ENCODE peak calls at places on chromosomes 11 and 22, in eight cellular contexts. R is PC-3; L is neural progenitor cell; V is stomach; E is neuronal stem cell; K is CD8-positive, alpha-beta memory T cell; C is fibroblast of lung; W is heart left ventricle. S is an unnamed sample. For H3K9me3, the result is how much of the 10 kb centered on the place peaks cover.

GRCh38 chr22:40533712-40534378 is 102.7 kb downstream of the MRTFA start:
- DNase-seq in E (no peak), C (peak), R (peak), V (no peak), K (peak), L (peak), W (no peak), S (no peak)

GRCh38 chr11:65539401-65540289 is 14.8 kb downstream of the SCYL1 start:
- DNase-seq in W (peak), R (peak), C (no peak), K (no peak), L (peak), E (no peak), V (peak), S (peak)

GRCh38 chr11:72924568-72925190 is 110.5 kb downstream of the ATG16L2 start:
- DNase-seq in L (no peak), W (no peak), R (peak), K (no peak), V (no peak), C (peak), E (no peak), S (no peak)

GRCh38 chr22:48585916-48586798 is 1241.5 kb downstream of the BRD1 start:
- DNase-seq in R (no peak), V (no peak), C (no peak), K (no peak), W (no peak), E (no peak), L (peak), S (no peak)

GRCh38 chr11:111941963-111942362 is 4.8 kb downstream of the DIXDC1 start:
- DNase-seq in W (peak), C (no peak), V (no peak), R (peak), E (no peak), L (no peak), K (no peak), S (no peak)

GRCh38 chr11:94400839-94401772 is at the start of gene GPR83:
- DNase-seq in R (no peak), C (no peak), W (peak), V (no peak), L (peak), K (no peak), E (peak), S (no peak)

GRCh38 chr11:74570266-74571061 is 21.9 kb upstream of the POLD3 start:
- DNase-seq in L (peak), C (peak), K (no peak), E (peak), W (peak), R (peak), V (peak), S (no peak)

GRCh38 chr22:39223091-39223710 is 21.6 kb downstream of the PDGFB start:
- DNase-seq in V (no peak), W (peak), L (peak), R (no peak), K (no peak), C (no peak), E (no peak), S (no peak)

GRCh38 chr11:67301951-67302516 is 1.3 kb upstream of the SSH3 start:
- DNase-seq in C (peak), V (peak), K (no peak), L (peak), R (peak), E (no peak), W (peak), S (no peak)

GRCh38 chr22:42078469-42079318 is 806 bp upstream of the SMDT1 start:
- DNase-seq in K (no peak), R (no peak), C (peak), E (no peak), L (no peak), W (peak), V (no peak), S (no peak)

GRCh38 chr11:55263081-55263480 is 1.1 kb downstream of the TRIM48 start:
- DNase-seq in C (no peak), W (no peak), K (no peak), E (no peak), V (no peak), R (no peak), L (no peak), S (no peak)

GRCh38 chr11:65051389-65051858 is 6.9 kb downstream of the NAALADL1 start:
- DNase-seq in L (no peak), W (no peak), K (no peak), E (no peak), V (no peak), R (no peak), C (no peak), S (no peak)

GRCh38 chr11:75240381-75241035 is at the start of gene TPBGL:
- DNase-seq in L (peak), E (peak), K (peak), W (no peak), V (peak), C (no peak), R (no peak), S (no peak)

GRCh38 chr11:34631737-34632104 is 10.8 kb downstream of the EHF start:
- DNase-seq in V (peak), W (no peak), C (no peak), R (peak), K (no peak), E (no peak), L (no peak), S (no peak)

GRCh38 chr11:5293028-5293427 is 8.7 kb downstream of the OR51B4 start:
- DNase-seq in W (no peak), L (no peak), K (no peak), V (no peak), E (no peak), R (peak), C (no peak), S (no peak)

GRCh38 chr11:46374815-46375214 is 6.7 kb upstream of the MDK start:
- DNase-seq in V (no peak), R (no peak), E (no peak), W (no peak), L (no peak), C (no peak), K (no peak), S (no peak)

GRCh38 chr11:102813484-102813883 is 15.5 kb upstream of the MMP1 start:
- DNase-seq in E (no peak), C (no peak), L (no peak), K (no peak), W (no peak), V (no peak), R (no peak), S (no peak)

GRCh38 chr11:129315781-129316579 is 59.7 kb upstream of the BARX2 start:
- DNase-seq in L (peak), K (no peak), V (peak), R (peak), C (no peak), E (no peak), W (no peak), S (no peak)

GRCh38 chr11:112163875-112164521 is at the start of gene IL18:
- DNase-seq in E (no peak), V (peak), K (no peak), C (no peak), L (peak), R (peak), W (peak), S (no peak)

GRCh38 chr11:70076461-70076931 is 1.6 kb upstream of the ANO1 start:
- DNase-seq in V (no peak), E (no peak), C (no peak), W (no peak), R (no peak), L (no peak), K (no peak), S (no peak)

GRCh38 chr11:64536396-64536935 is 54.6 kb upstream of the SLC22A12 start:
- DNase-seq in V (no peak), C (peak), K (no peak), E (no peak), R (peak), L (no peak), W (no peak), S (no peak)

GRCh38 chr11:2083411-2083810 is 55.8 kb downstream of the IGF2 start:
- DNase-seq in R (no peak), L (no peak), V (peak), K (no peak), W (no peak), C (no peak), E (no peak), S (no peak)

GRCh38 chr11:2084721-2085120 is 54.5 kb downstream of the IGF2 start:
- DNase-seq in K (no peak), W (peak), C (no peak), V (peak), E (no peak), L (no peak), R (no peak), S (no peak)

GRCh38 chr11:2088284-2088683 is 50.9 kb downstream of the IGF2 start:
- DNase-seq in C (no peak), K (no peak), L (no peak), E (no peak), V (peak), W (no peak), R (no peak), S (no peak)

GRCh38 chr11:2086239-2087040 is 52.7 kb downstream of the IGF2 start:
- DNase-seq in E (no peak), V (peak), L (no peak), C (no peak), W (peak), K (no peak), R (no peak), S (peak)

DNA sequence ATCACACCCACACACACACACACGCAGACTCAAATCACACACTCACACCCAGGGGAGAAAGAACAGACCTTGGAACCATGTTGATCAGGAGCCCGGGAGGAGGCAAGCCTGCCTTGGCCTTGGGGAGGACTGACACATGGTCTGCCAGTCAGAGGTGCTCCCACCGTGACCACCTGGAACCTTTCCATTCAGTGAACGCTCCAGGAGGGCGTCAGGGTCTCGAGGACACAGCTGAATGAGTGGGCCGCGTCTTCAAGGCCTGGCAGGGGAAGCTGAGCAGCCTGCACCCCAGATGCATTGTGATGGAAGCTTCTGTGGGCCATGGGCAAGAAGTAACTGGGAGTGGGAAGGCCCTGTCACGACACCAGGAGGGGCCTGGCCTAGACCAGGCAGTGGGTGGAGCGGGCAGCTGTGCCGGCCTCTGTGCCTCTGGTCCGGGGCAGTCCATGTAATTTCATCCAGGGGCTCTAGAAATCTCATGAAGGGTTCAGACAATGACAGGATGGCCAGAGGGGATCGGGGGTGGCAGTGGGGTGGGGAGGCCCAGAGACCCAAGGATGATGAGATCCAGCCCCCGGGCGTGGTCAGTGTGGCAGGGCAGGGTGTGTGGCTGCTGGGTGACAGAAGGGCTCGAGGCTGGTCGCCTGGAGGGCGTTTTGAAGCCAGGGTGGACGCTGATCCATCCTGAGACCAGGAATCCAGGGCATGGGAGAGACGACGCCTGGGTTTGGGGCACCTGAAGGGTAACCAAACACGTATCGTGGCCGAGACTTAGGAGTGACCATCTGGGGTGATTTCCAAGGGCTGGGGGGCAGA is 53.7 kb downstream of the IGF2 start:
- DNase-seq in K (no peak), V (peak), C (no peak), W (peak), R (no peak), E (no peak), L (no peak), S (no peak)
- H3K9me3 ChIP-seq in K (under half), V (under half), C (under half), W (under half), R (under half), E (under half), L (under half), S (under half)

DNA sequence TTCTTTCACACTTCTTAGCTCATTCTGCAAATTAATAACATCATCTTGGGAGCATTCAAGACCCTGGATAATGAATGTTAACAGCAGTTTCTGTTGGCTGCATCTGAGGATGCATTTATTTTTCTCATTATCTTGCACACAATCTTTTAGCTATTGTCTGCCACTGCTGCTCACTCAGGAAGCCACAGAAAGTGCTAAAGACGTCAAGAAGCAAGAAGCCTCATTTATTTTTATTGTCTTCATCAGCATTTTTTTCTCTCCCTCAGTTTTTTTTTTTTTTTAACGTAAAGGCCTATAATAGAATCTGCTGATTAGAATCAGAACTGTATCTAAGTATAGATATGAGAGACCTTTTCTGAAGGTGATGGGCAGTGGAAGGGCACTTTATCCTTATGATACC is 1339.3 kb downstream of the FAM181B start:
- DNase-seq in C (no peak), E (no peak), W (no peak), V (no peak), R (no peak), L (no peak), K (no peak), S (no peak)
- H3K9me3 ChIP-seq in C (under half), E (under half), W (under half), V (under half), R (under half), L (under half), K (under half), S (under half)

DNA sequence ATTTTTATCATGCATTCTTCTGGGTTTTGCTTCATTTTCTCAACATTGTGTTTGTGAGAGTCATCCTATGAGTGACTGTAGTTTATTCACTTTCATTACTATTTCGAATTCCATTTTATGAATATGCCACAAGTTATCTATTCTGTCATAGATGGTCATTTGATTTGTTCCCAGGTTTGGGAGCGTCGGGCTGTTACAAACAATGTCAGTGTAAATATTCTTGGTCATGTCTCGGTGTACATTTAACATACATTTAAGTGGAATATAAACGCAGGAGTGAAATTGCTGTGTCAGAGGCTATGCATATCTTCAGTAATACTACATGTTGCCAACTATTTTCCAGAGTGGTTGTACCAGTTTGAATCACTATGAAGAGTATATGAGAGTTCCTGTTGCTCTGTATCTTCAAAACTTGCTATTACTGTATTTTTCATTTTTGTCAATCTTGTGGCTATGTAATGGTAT is 2.4 kb downstream of the TRIM44 start:
- DNase-seq in K (no peak), R (peak), V (no peak), E (no peak), W (no peak), C (no peak), L (no peak), S (no peak)
- H3K9me3 ChIP-seq in K (under half), R (under half), V (under half), E (under half), W (under half), C (under half), L (under half), S (under half)

GRCh38 chr11:58880166-58880565 is 35.7 kb upstream of the GLYATL2 start:
- DNase-seq in K (no peak), W (no peak), V (no peak), L (no peak), R (no peak), C (no peak), E (no peak), S (no peak)
- H3K9me3 ChIP-seq in K (under half), W (under half), V (under half), L (under half), R (under half), C (under half), E (under half), S (under half)

DNA sequence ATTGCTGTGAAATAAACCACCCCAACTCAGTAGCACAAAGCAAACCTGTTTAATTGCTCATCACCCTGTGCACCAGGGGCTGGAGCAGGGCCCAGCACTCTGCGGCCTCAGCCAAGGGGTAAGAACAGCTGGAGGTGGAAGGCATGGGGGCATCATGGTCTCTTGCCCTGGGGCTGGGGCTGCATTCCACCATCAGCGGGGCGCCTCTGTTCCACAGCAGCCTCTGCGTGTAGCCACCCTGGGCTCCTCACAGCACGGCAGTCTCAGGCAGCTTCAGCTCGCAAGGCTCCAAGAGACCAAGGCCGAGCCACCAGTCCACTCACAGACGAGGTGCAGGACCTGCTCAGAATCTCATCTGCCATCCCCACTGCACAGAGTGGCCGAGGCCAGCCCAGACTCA is 630.7 kb downstream of the TBC1D22A start:
- DNase-seq in R (no peak), K (no peak), V (no peak), E (no peak), C (no peak), L (no peak), W (no peak), S (no peak)
- H3K9me3 ChIP-seq in R (under half), K (under half), V (under half), E (half or more), C (under half), L (under half), W (under half), S (under half)

GRCh38 chr11:58739725-58740430 is 8.1 kb upstream of the GLYAT start:
- DNase-seq in W (no peak), R (peak), L (no peak), E (no peak), K (no peak), V (no peak), C (no peak), S (no peak)
- H3K9me3 ChIP-seq in W (under half), R (under half), L (under half), E (under half), K (under half), V (under half), C (under half), S (under half)